ENCODE peak calls at places on chromosomes 3 and 15, in seven cellular contexts. H is stimulated activated CD8-positive, alpha-beta memory T cell treated with anti-CD3 and anti-CD28 coated beads, Interleukin-12 subunit alpha, Interleukin-12 subunit beta, amount 100 ng/mL, for 1 hour; D is stimulated activated CD4-positive, alpha-beta T cell treated with anti-CD3 and anti-CD28 coated beads, TNF-alpha, amount 100 ng/mL, for 4 hours; Z is activated naive CD4-positive, alpha-beta T cell treated with Interleukin-2 at 50 U/mL for 16 hours; N is NCI-H460; C is sciatic nerve; P is iPS DF 19.7. J is an unnamed sample.

GRCh38 chr3:51692980-51693395 is 13.9 kb upstream of the GRM2 start:
- DNase-seq in H (no peak), D (no peak), Z (no peak), N (no peak), C (no peak), P (no peak), J (no peak)

GRCh38 chr3:151320131-151320530 is 3.5 kb upstream of the GPR87 start:
- DNase-seq in H (no peak), D (no peak), Z (no peak), N (no peak), C (no peak), P (no peak), J (no peak)

GRCh38 chr15:51424780-51425179 is 83.3 kb downstream of the GLDN start:
- DNase-seq in H (no peak), D (no peak), Z (no peak), N (no peak), C (no peak), P (no peak), J (no peak)

GRCh38 chr3:133457465-133458067 is 57.7 kb downstream of the BFSP2 start:
- DNase-seq in H (no peak), D (no peak), Z (no peak), N (no peak), C (no peak), P (no peak), J (no peak)

GRCh38 chr15:84633311-84634227 is 20.5 kb downstream of the WDR73 start:
- DNase-seq in H (peak; percentile 33), D (peak; percentile 53), Z (peak; percentile 77), N (peak; percentile 38), C (peak; percentile 81), P (no peak), J (no peak)

GRCh38 chr3:42451546-42452230 is 41.3 kb upstream of the LYZL4 start:
- DNase-seq in H (no peak), D (no peak), Z (no peak), N (no peak), C (no peak), P (no peak), J (no peak)

GRCh38 chr3:131733086-131733841 is 230.5 kb upstream of the MRPL3 start:
- DNase-seq in H (no peak), D (no peak), Z (no peak), N (no peak), C (no peak), P (no peak), J (no peak)

GRCh38 chr3:30341851-30342250 is 264.6 kb upstream of the TGFBR2 start:
- DNase-seq in H (no peak), D (no peak), Z (no peak), N (no peak), C (no peak), P (no peak), J (no peak)

GRCh38 chr3:45182915-45183881 is 37.0 kb upstream of the CDCP1 start:
- DNase-seq in H (no peak), D (no peak), Z (no peak), N (peak; percentile 45), C (no peak), P (no peak), J (no peak)

GRCh38 chr15:52100807-52101206 is 11.8 kb downstream of the BCL2L10 start:
- DNase-seq in H (no peak), D (no peak), Z (no peak), N (peak; percentile 78), C (peak; percentile 90), P (no peak), J (no peak)

GRCh38 chr3:41301548-41301947 is 102.2 kb downstream of the CTNNB1 start:
- DNase-seq in H (no peak), D (no peak), Z (no peak), N (no peak), C (no peak), P (no peak), J (no peak)

GRCh38 chr3:100032262-100032661 is 82.0 kb downstream of the FILIP1L start:
- DNase-seq in H (no peak), D (no peak), Z (no peak), N (no peak), C (no peak), P (no peak), J (no peak)

GRCh38 chr3:11915621-11916417 is 69.1 kb upstream of the TAMM41 start:
- DNase-seq in H (no peak), D (no peak), Z (no peak), N (no peak), C (no peak), P (no peak), J (no peak)

GRCh38 chr15:43511012-43511885 is 6.2 kb upstream of the MAP1A start:
- DNase-seq in H (no peak), D (no peak), Z (peak; percentile 30), N (no peak), C (no peak), P (no peak), J (no peak)

GRCh38 chr3:120404876-120405275 is 45.9 kb downstream of the FSTL1 start:
- DNase-seq in H (no peak), D (no peak), Z (no peak), N (no peak), C (no peak), P (no peak), J (no peak)